ENCODE peak calls at places on chromosomes 1 and 21, in six cellular contexts. X, B, Z, I, T and K are unnamed samples.
A peak's percentile ranks its signal among the peaks of the same experiment; 100 is the strongest.

GRCh38 chr1:209577346-209577745 is 6.2 kb upstream of the CAMK1G start:
- DNase-seq in X (no peak), B (no peak), Z (no peak), I (no peak), T (no peak), K (no peak)

GRCh38 chr1:9852410-9853301 is 28.9 kb upstream of the CLSTN1 start:
- DNase-seq in X (no peak), B (no peak), Z (no peak), I (no peak), T (no peak), K (peak; percentile 92)

GRCh38 chr1:173297798-173298391 is 90.8 kb upstream of the TNFSF4 start:
- DNase-seq in X (no peak), B (no peak), Z (no peak), I (no peak), T (no peak), K (no peak)

GRCh38 chr1:20727746-20728316 is 4.7 kb downstream of the SH2D5 start:
- DNase-seq in X (no peak), B (no peak), Z (no peak), I (no peak), T (peak; percentile 6), K (peak; percentile 53)

GRCh38 chr1:87064309-87064708 is 149.9 kb downstream of the HS2ST1 start:
- DNase-seq in X (no peak), B (no peak), Z (no peak), I (no peak), T (no peak), K (no peak)

GRCh38 chr1:225500589-225501192 is 72.9 kb upstream of the LBR start:
- DNase-seq in X (no peak), B (no peak), Z (no peak), I (no peak), T (no peak), K (no peak)

GRCh38 chr1:99682291-99682751 is 36.4 kb downstream of the PALMD start:
- DNase-seq in X (peak; percentile 4), B (no peak), Z (no peak), I (no peak), T (no peak), K (peak; percentile 83)

GRCh38 chr21:25647632-25648031 is 8.6 kb downstream of the JAM2 start:
- DNase-seq in X (no peak), B (no peak), Z (no peak), I (no peak), T (no peak), K (no peak)

GRCh38 chr1:22848374-22848773 is 124.3 kb downstream of the LACTBL1 start:
- DNase-seq in X (no peak), B (no peak), Z (no peak), I (no peak), T (no peak), K (no peak)

GRCh38 chr21:15204140-15204774 is 139.5 kb upstream of the NRIP1 start:
- DNase-seq in X (no peak), B (no peak), Z (no peak), I (no peak), T (no peak), K (no peak)

GRCh38 chr1:6423321-6423999 is 1.1 kb upstream of the ESPN start:
- DNase-seq in X (no peak), B (no peak), Z (no peak), I (no peak), T (no peak), K (peak; percentile 44)

GRCh38 chr21:14864211-14865021 is 200.4 kb downstream of the NRIP1 start:
- DNase-seq in X (peak; percentile 21), B (peak; percentile 68), Z (peak; percentile 57), I (no peak), T (peak; percentile 42), K (peak; percentile 90)

GRCh38 chr1:243550276-243550675 is 294.4 kb downstream of the SDCCAG8 start:
- DNase-seq in X (no peak), B (no peak), Z (no peak), I (no peak), T (no peak), K (peak; percentile 90)

GRCh38 chr1:34549199-34549598 is 205.6 kb upstream of the GJB5 start:
- DNase-seq in X (no peak), B (no peak), Z (no peak), I (peak; percentile 86), T (no peak), K (no peak)

GRCh38 chr1:43265431-43265830 is 4.4 kb upstream of the TMEM125 start:
- DNase-seq in X (no peak), B (no peak), Z (no peak), I (no peak), T (no peak), K (no peak)

GRCh38 chr1:55015731-55016620 is 17.2 kb downstream of the BSND start:
- DNase-seq in X (no peak), B (no peak), Z (no peak), I (no peak), T (no peak), K (no peak)

GRCh38 chr1:156356262-156356874 is 12.6 kb upstream of the RHBG start:
- DNase-seq in X (no peak), B (no peak), Z (no peak), I (no peak), T (no peak), K (no peak)

GRCh38 chr1:156356875-156357534 is 12.0 kb upstream of the RHBG start:
- DNase-seq in X (peak; percentile 83), B (peak; percentile 47), Z (no peak), I (no peak), T (no peak), K (no peak)

GRCh38 chr1:156360534-156360933 is 8.5 kb upstream of the RHBG start:
- DNase-seq in X (no peak), B (no peak), Z (no peak), I (no peak), T (no peak), K (no peak)

GRCh38 chr1:156357977-156358376 is 11.0 kb upstream of the RHBG start:
- DNase-seq in X (no peak), B (no peak), Z (no peak), I (no peak), T (no peak), K (no peak)

DNA sequence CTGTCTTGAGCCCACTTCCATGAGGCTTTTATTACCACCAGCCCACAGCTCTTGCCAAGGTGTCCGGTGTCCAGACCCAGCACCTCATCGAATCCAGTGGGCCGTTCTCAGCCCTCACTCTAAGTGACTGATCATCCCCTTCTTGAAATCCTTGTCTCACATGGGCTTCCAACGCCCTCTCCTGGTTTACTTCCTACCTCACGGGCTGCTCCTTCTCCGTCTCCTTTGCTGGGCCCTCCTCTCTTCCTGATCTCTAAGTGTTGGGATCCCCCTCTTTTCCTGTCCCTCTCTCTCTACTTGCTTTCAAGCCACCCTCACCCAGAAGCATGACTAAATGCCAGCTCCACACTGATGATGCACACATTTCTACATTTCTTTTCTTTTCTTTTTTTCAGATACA is 9.0 kb upstream of the RHBG start:
- DNase-seq in X (no peak), B (no peak), Z (no peak), I (no peak), T (no peak), K (peak; percentile 64)
- TF ChIP-seq CTCF in X (no peak), B (no peak), Z (no peak), I (no peak), T (no peak), K (peak; percentile 69)

GRCh38 chr1:170704256-170704655 is 40.3 kb downstream of the PRRX1 start:
- DNase-seq in X (no peak), B (no peak), Z (no peak), I (no peak), T (no peak), K (peak; percentile 18)

GRCh38 chr1:170699696-170700095 is 35.8 kb downstream of the PRRX1 start:
- DNase-seq in X (no peak), B (no peak), Z (no peak), I (no peak), T (no peak), K (no peak)

GRCh38 chr1:170698711-170699275 is 34.9 kb downstream of the PRRX1 start:
- DNase-seq in X (no peak), B (no peak), Z (no peak), I (no peak), T (no peak), K (peak; percentile 37)

GRCh38 chr1:170700842-170701305 is 36.9 kb downstream of the PRRX1 start:
- DNase-seq in X (no peak), B (no peak), Z (no peak), I (no peak), T (no peak), K (peak; percentile 47)

DNA sequence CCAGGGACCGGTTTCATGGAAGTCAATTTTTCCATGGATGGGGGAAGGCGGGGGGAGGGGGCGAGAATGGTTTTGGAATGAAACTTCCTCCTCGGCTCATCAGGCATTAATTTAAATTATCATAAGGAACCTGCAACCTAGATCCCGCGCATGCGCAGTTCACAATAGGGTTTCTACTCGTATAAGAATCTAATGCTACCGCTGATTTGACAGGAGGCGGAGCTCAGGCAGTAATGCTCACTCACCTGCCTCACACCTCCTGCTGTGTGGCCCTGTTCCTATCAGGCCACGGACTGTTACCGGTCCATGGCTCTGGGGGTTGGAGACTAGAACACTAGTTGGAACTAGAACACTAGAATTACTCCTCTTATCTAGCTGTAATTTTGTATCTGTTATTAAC is 38.0 kb downstream of the PRRX1 start:
- DNase-seq in X (no peak), B (no peak), Z (no peak), I (peak; percentile 75), T (no peak), K (no peak)
- H3K4me3 ChIP-seq in X (no peak overlapping the region), B (no peak overlapping the region), Z (no peak overlapping the region), I (no peak overlapping the region), T (no peak overlapping the region), K (no peak overlapping the region)

GRCh38 chr1:61073871-61074270 is 8.5 kb upstream of the NFIA start:
- DNase-seq in X (no peak), B (no peak), Z (no peak), I (no peak), T (no peak), K (no peak)
- TF ChIP-seq CTCF in X (no peak), B (no peak), Z (no peak), I (no peak), T (no peak), K (no peak)

GRCh38 chr1:204545202-204545601 is 29.0 kb downstream of the MDM4 start:
- DNase-seq in X (no peak), B (no peak), Z (no peak), I (no peak), T (no peak), K (peak; percentile 22)
- H3K4me3 ChIP-seq in X (no peak overlapping the region), B (no peak overlapping the region), Z (no peak overlapping the region), I (no peak overlapping the region), T (no peak overlapping the region), K (no peak overlapping the region)

GRCh38 chr1:214491468-214492120 is 59.8 kb downstream of the PTPN14 start:
- DNase-seq in X (no peak), B (no peak), Z (no peak), I (no peak), T (no peak), K (no peak)
- TF ChIP-seq CTCF in X (no peak), B (no peak), Z (no peak), I (no peak), T (no peak), K (no peak)